ENCODE peak calls at places on chromosome 13, in five cellular contexts. F is pancreas, D is AG10803, Y is omental fat pad, K is prostate gland. H is an unnamed sample.

GRCh38 chr13:52156724-52157251 is 2.6 kb downstream of the NEK3 start:
- DNase-seq in F (no peak), D (peak), Y (no peak), K (no peak), H (no peak)

GRCh38 chr13:49759503-49759902 is 33.0 kb downstream of the KPNA3 start:
- DNase-seq in F (no peak), D (peak), Y (no peak), K (no peak), H (no peak)

GRCh38 chr13:41658057-41658642 is 200.8 kb downstream of the RGCC start:
- DNase-seq in F (no peak), D (peak), Y (no peak), K (no peak), H (no peak)

GRCh38 chr13:99265823-99266426 is 7.7 kb upstream of the GPR18 start:
- DNase-seq in F (no peak), D (peak), Y (no peak), K (no peak), H (no peak)

GRCh38 chr13:114161644-114162532 is 17.2 kb upstream of the CFAP97D2 start:
- DNase-seq in F (no peak), D (peak), Y (peak), K (no peak), H (no peak)

GRCh38 chr13:96532804-96533203 is 442.9 kb downstream of the HS6ST3 start:
- DNase-seq in F (no peak), D (no peak), Y (no peak), K (no peak), H (no peak)

GRCh38 chr13:45229172-45229571 is 28.3 kb upstream of the KCTD4 start:
- DNase-seq in F (no peak), D (no peak), Y (no peak), K (no peak), H (no peak)

GRCh38 chr13:96817336-96817941 is 176.8 kb downstream of the OXGR1 start:
- DNase-seq in F (no peak), D (peak), Y (no peak), K (no peak), H (no peak)

GRCh38 chr13:98397221-98397620 is 179.7 kb downstream of the STK24 start:
- DNase-seq in F (no peak), D (no peak), Y (no peak), K (no peak), H (no peak)

GRCh38 chr13:41615520-41615838 is 158.1 kb downstream of the RGCC start:
- DNase-seq in F (no peak), D (no peak), Y (no peak), K (no peak), H (no peak)

GRCh38 chr13:32610538-32610937 is 24.3 kb downstream of the PDS5B start:
- DNase-seq in F (no peak), D (no peak), Y (no peak), K (no peak), H (no peak)

GRCh38 chr13:98541211-98541610 is 35.7 kb downstream of the STK24 start:
- DNase-seq in F (no peak), D (peak), Y (no peak), K (no peak), H (no peak)

GRCh38 chr13:113814435-113814821 is 49.4 kb downstream of the GAS6 start:
- DNase-seq in F (no peak), D (peak), Y (no peak), K (no peak), H (no peak)

GRCh38 chr13:20106751-20107150 is 54.1 kb downstream of the GJA3 start:
- DNase-seq in F (no peak), D (no peak), Y (no peak), K (no peak), H (no peak)

GRCh38 chr13:40172878-40173277 is 493.6 kb downstream of the FOXO1 start:
- DNase-seq in F (no peak), D (no peak), Y (no peak), K (no peak), H (no peak)

GRCh38 chr13:82636119-82636518 is 1246.2 kb downstream of the SLITRK1 start:
- DNase-seq in F (no peak), D (no peak), Y (no peak), K (no peak), H (no peak)

GRCh38 chr13:19959141-19959830 is 759 bp downstream of the ZMYM2 start:
- DNase-seq in F (peak), D (peak), Y (peak), K (peak), H (peak)

GRCh38 chr13:21203132-21203531 is 26.7 kb downstream of the MRPL57 start:
- DNase-seq in F (no peak), D (no peak), Y (no peak), K (peak), H (no peak)

GRCh38 chr13:60242231-60242630 is 78.5 kb upstream of the DIAPH3 start:
- DNase-seq in F (no peak), D (no peak), Y (no peak), K (no peak), H (no peak)

GRCh38 chr13:114142137-114142550 is 9.7 kb upstream of the RASA3 start:
- DNase-seq in F (no peak), D (no peak), Y (no peak), K (no peak), H (no peak)

GRCh38 chr13:32262165-32262564 is 53.0 kb downstream of the ZAR1L start:
- DNase-seq in F (no peak), D (no peak), Y (no peak), K (no peak), H (no peak)

GRCh38 chr13:107209811-107210210 is 641.9 kb upstream of the ARGLU1 start:
- DNase-seq in F (no peak), D (peak), Y (no peak), K (no peak), H (no peak)

GRCh38 chr13:72458701-72459100 is 268.7 kb downstream of the MZT1 start:
- DNase-seq in F (no peak), D (peak), Y (no peak), K (no peak), H (no peak)

GRCh38 chr13:83221256-83221655 is 661.0 kb downstream of the SLITRK1 start:
- DNase-seq in F (no peak), D (no peak), Y (no peak), K (no peak), H (no peak)

GRCh38 chr13:40187324-40187795 is 479.1 kb downstream of the FOXO1 start:
- DNase-seq in F (no peak), D (no peak), Y (no peak), K (no peak), H (no peak)

GRCh38 chr13:21625366-21625765 is 21.4 kb upstream of the MICU2 start:
- DNase-seq in F (no peak), D (peak), Y (no peak), K (no peak), H (no peak)

GRCh38 chr13:34432234-34432633 is 509.8 kb upstream of the NBEA start:
- DNase-seq in F (no peak), D (no peak), Y (no peak), K (no peak), H (no peak)

GRCh38 chr13:30108216-30108912 is 199.0 kb downstream of the KATNAL1 start:
- DNase-seq in F (no peak), D (no peak), Y (no peak), K (no peak), H (no peak)

GRCh38 chr13:113936166-113936565 is 37.7 kb downstream of the C13orf46 start:
- DNase-seq in F (no peak), D (no peak), Y (no peak), K (no peak), H (no peak)

GRCh38 chr13:35470671-35471465 is 5.6 kb downstream of the MAB21L1 start:
- DNase-seq in F (no peak), D (peak), Y (no peak), K (no peak), H (peak)

GRCh38 chr13:35743165-35743564 is 266.7 kb upstream of the MAB21L1 start:
- DNase-seq in F (no peak), D (no peak), Y (no peak), K (no peak), H (no peak)

GRCh38 chr13:33446821-33447481 is 161.4 kb upstream of the STARD13 start:
- DNase-seq in F (no peak), D (peak), Y (no peak), K (peak), H (no peak)

GRCh38 chr13:106597190-106597589 is 29.3 kb upstream of the ARGLU1 start:
- DNase-seq in F (no peak), D (peak), Y (no peak), K (no peak), H (no peak)

GRCh38 chr13:89066868-89067466 is 1395.8 kb downstream of the SLITRK5 start:
- DNase-seq in F (no peak), D (peak), Y (no peak), K (peak), H (peak)

GRCh38 chr13:61391426-61391825 is 24.2 kb downstream of the PCDH20 start:
- DNase-seq in F (no peak), D (no peak), Y (no peak), K (no peak), H (no peak)

GRCh38 chr13:98293103-98293502 is 116.0 kb upstream of the RNF113B start:
- DNase-seq in F (peak), D (no peak), Y (no peak), K (peak), H (no peak)

GRCh38 chr13:97262058-97262457 is 39.9 kb downstream of the MBNL2 start:
- DNase-seq in F (no peak), D (no peak), Y (no peak), K (no peak), H (no peak)

GRCh38 chr13:51451134-51451466 is 1.7 kb downstream of the INTS6 start:
- DNase-seq in F (no peak), D (no peak), Y (no peak), K (no peak), H (no peak)

GRCh38 chr13:76820759-76821158 is 65.4 kb downstream of the KCTD12 start:
- DNase-seq in F (no peak), D (peak), Y (no peak), K (no peak), H (no peak)

GRCh38 chr13:76823969-76824368 is 62.2 kb downstream of the KCTD12 start:
- DNase-seq in F (no peak), D (peak), Y (no peak), K (no peak), H (no peak)

GRCh38 chr13:76826527-76826926 is 59.7 kb downstream of the KCTD12 start:
- DNase-seq in F (no peak), D (no peak), Y (no peak), K (no peak), H (no peak)

GRCh38 chr13:76825415-76825814 is 60.8 kb downstream of the KCTD12 start:
- DNase-seq in F (no peak), D (peak), Y (no peak), K (no peak), H (no peak)

DNA sequence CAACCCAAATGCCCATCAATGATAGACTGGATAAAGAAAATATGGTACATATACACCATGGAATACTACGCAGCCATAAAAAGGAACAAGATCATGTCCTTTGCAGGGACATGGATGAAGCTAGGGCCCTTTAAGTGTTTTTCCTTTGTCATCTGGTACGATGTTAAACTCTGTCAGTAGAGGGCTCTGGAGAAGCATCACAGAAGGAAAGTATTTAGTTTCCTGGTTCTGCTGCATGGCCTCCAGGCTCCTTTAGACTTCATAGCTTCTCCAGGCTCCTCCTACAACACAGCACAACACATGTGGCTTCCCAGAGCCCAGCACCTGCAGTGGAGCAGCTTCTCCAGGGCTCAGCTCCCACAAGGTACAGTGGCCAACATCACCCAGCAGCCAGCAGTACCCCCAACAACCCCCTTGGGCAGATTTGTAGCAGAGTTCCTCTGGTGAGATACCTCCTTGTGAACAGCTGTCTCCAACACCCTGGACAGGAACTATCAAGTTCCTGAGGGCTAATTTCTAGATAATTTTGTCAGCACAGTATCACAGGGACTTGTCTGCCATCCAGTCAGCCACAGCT is 63.4 kb downstream of the KCTD12 start:
- DNase-seq in F (no peak), D (peak), Y (no peak), K (no peak), H (no peak)
- TF ChIP-seq CTCF in F (no peak), D (peak), Y (no peak), K (no peak), H (no peak)

DNA sequence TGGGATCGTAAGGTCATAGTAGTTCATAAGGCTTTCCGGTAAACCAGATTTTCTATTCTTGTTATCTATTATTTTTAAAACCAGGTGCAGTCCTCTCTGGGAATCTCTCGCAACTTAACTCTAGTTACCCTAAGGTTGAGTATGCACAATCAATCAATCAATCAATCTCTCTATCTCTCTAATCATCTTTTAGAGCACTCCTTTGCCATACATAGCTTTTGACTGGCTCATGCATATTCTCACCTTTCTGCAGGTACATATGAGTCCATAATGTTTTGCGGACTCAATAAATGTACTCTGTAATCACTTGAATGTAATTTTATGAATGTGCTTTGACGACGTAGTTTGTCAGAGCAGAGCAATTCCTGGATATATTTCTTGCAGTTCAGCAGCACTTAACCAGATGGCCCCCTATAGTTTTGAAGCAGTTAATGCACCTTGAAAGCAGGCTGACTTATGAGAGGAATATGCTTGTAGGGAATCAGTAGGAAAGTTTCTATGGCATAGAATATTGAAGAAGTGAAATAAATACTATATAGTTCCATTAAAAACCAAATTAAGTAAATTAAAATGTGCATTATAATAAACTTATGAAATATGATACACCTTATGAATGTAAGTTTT is 524.7 kb downstream of the GPC5 start:
- DNase-seq in F (no peak), D (no peak), Y (no peak), K (no peak), H (no peak)
- TF ChIP-seq CTCF in F (no peak), D (no peak), Y (no peak), K (no peak), H (peak)

GRCh38 chr13:110575322-110576069 is 14.0 kb upstream of the RAB20 start:
- DNase-seq in F (no peak), D (peak), Y (no peak), K (no peak), H (no peak)
- TF ChIP-seq CTCF in F (no peak), D (no peak), Y (no peak), K (no peak), H (no peak)

DNA sequence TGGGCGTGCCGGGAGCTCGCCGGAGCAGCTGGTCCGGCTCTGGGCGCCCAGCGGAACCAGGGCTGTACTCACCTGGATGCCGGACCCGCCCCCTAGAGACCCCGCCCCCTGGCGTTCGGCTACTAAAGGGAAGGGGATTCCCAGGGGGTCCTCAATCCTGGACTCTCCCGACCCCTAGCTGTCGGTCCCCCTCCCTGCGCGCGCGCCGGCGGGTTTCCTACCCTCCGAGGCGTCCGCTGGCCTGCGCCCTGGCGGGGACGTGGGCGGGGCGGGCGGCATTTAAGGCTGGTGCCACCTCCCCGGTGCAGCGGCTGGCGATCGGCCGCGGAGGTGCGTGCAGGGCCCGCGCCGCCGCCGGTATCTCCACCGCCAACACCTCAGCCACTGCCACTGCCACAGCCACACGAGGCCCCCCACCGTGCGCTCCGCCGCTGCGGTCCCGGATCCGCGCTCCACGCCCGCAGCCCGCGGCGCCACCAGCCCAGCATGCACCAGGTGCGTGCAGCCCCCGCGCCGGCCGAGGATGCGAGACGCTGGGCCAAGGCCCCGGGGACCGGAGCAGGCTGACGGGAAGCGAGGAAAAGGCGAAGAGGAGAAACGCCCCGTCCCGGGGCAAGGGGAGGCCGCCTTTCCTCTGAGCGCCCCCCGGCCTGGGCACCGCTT is at the start of gene ATP12A:
- DNase-seq in F (peak), D (no peak), Y (no peak), K (peak), H (no peak)
- TF ChIP-seq CTCF in F (no peak), D (no peak), Y (no peak), K (no peak), H (peak)

GRCh38 chr13:112229445-112229844 is 146.7 kb upstream of the SPACA7 start:
- DNase-seq in F (no peak), D (no peak), Y (no peak), K (no peak), H (no peak)

GRCh38 chr13:112231451-112232083 is 144.6 kb upstream of the SPACA7 start:
- DNase-seq in F (no peak), D (no peak), Y (no peak), K (no peak), H (no peak)

GRCh38 chr13:112227031-112227430 is 149.1 kb upstream of the SPACA7 start:
- DNase-seq in F (no peak), D (no peak), Y (no peak), K (no peak), H (no peak)

GRCh38 chr13:112233256-112233655 is 142.9 kb upstream of the SPACA7 start:
- DNase-seq in F (no peak), D (no peak), Y (no peak), K (no peak), H (no peak)

DNA sequence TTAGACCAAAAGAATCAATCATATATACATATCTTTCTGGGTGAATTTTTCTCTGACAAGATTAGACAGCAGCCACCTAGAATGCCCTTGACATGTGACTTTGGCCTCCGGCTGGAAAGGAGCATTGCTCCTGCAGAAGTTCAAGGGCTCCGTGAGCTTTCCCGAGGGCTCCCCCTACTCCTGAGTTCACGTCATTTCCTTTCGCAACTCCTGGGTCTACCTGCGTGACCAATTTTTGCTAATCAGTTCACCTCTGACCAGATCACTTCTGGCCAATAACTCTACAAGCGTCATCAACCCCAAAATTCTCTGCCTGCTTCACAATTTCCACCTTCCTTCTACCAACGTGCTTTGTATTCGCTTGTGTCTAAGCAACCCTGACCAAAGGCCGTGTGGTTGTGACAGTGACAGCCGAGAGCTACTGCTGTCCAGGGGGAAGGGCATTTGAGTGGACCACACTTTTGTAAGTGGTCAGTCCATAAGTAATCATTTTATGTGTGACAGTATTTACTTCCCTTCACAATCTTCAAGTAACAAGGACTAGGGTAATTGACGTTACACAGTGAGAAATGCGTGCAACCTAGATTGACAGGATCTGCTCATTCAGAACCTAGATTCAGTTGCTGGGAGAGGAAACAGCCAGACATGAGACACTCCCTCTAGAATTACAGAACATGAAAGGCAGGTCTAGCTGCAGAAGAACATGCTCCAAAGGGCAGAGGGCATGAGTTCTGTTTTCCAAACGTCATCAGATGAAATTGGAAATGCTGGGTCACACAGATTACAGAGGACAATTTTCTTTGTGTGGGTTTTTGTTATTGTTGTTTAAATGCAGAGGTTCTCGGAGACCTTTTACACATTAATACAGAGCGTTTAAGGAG is 145.9 kb upstream of the SPACA7 start:
- DNase-seq in F (no peak), D (no peak), Y (no peak), K (no peak), H (no peak)
- TF ChIP-seq CTCF in F (no peak), D (no peak), Y (no peak), K (no peak), H (no peak)

GRCh38 chr13:28658796-28659610 is at the start of gene POMP:
- DNase-seq in F (peak), D (peak), Y (peak), K (peak), H (peak)
- TF ChIP-seq CTCF in F (no peak), D (peak), Y (no peak), K (no peak), H (no peak)

GRCh38 chr13:93534181-93534700 is 307.6 kb downstream of the GPC6 start:
- DNase-seq in F (no peak), D (peak), Y (no peak), K (no peak), H (no peak)
- TF ChIP-seq CTCF in F (no peak), D (no peak), Y (no peak), K (no peak), H (no peak)

GRCh38 chr13:84903391-84903790 is 895.8 kb downstream of the SLITRK6 start:
- DNase-seq in F (no peak), D (no peak), Y (no peak), K (no peak), H (no peak)
- TF ChIP-seq CTCF in F (no peak), D (no peak), Y (no peak), K (no peak), H (no peak)

H was measured in neural crest cell.